ENCODE peak calls at places on chromosomes 6 and 20, in four cellular contexts. One of them, this sample, is unnamed. For H3K4me1, the result is how much of the 10 kb centered on the place peaks cover.

GRCh38 chr20:33945391-33946079 is 48.2 kb upstream of the RALY start:
- DNase-seq in GM23248: peak
- DNase-seq in mammary epithelial cell: peak
- DNase-seq in fibroblast of lung: peak
- DNase-seq in this sample: peak

GRCh38 chr20:49446808-49447207 is 35.7 kb downstream of the KCNB1 start:
- DNase-seq in GM23248: peak
- DNase-seq in mammary epithelial cell: no peak
- DNase-seq in fibroblast of lung: peak
- DNase-seq in this sample: peak

GRCh38 chr6:148887181-148887580 is 140.4 kb downstream of the UST start:
- DNase-seq in GM23248: peak
- DNase-seq in mammary epithelial cell: peak
- DNase-seq in fibroblast of lung: peak
- DNase-seq in this sample: peak

GRCh38 chr6:14022673-14023072 is 94.9 kb upstream of the CD83 start:
- DNase-seq in GM23248: no peak
- DNase-seq in mammary epithelial cell: no peak
- DNase-seq in fibroblast of lung: no peak
- DNase-seq in this sample: no peak

GRCh38 chr6:23656257-23656731 is 469.7 kb upstream of the NRSN1 start:
- DNase-seq in GM23248: no peak
- DNase-seq in mammary epithelial cell: no peak
- DNase-seq in fibroblast of lung: no peak
- DNase-seq in this sample: no peak

GRCh38 chr20:45306431-45306982 is at the start of gene RBPJL:
- DNase-seq in GM23248: peak
- DNase-seq in mammary epithelial cell: no peak
- DNase-seq in fibroblast of lung: no peak
- DNase-seq in this sample: peak

GRCh38 chr20:41278936-41279335 is 38.6 kb downstream of the ZHX3 start:
- DNase-seq in GM23248: no peak
- DNase-seq in mammary epithelial cell: no peak
- DNase-seq in fibroblast of lung: peak
- DNase-seq in this sample: peak

GRCh38 chr6:21918081-21918480 is 324.5 kb downstream of the SOX4 start:
- DNase-seq in GM23248: no peak
- DNase-seq in mammary epithelial cell: no peak
- DNase-seq in fibroblast of lung: no peak
- DNase-seq in this sample: no peak

GRCh38 chr6:54813901-54814300 is 32.7 kb upstream of the FAM83B start:
- DNase-seq in GM23248: no peak
- DNase-seq in mammary epithelial cell: peak
- DNase-seq in fibroblast of lung: peak
- DNase-seq in this sample: no peak

GRCh38 chr6:48429610-48430009 is 318.6 kb upstream of the PTCHD4 start:
- DNase-seq in GM23248: no peak
- DNase-seq in mammary epithelial cell: no peak
- DNase-seq in fibroblast of lung: no peak
- DNase-seq in this sample: no peak

GRCh38 chr6:166940643-166941068 is 15.7 kb downstream of the RNASET2 start:
- DNase-seq in GM23248: peak
- DNase-seq in mammary epithelial cell: no peak
- DNase-seq in fibroblast of lung: peak
- DNase-seq in this sample: no peak

GRCh38 chr20:59082981-59083380 is 40.4 kb upstream of the PRELID3B start:
- DNase-seq in GM23248: peak
- DNase-seq in mammary epithelial cell: peak
- DNase-seq in fibroblast of lung: no peak
- DNase-seq in this sample: peak

GRCh38 chr6:158457616-158458278 is 102.1 kb upstream of the TMEM181 start:
- DNase-seq in GM23248: peak
- DNase-seq in mammary epithelial cell: peak
- DNase-seq in fibroblast of lung: peak
- DNase-seq in this sample: no peak

GRCh38 chr6:40326689-40327404 is 260.3 kb downstream of the LRFN2 start:
- DNase-seq in GM23248: no peak
- DNase-seq in mammary epithelial cell: no peak
- DNase-seq in fibroblast of lung: no peak
- DNase-seq in this sample: no peak

GRCh38 chr20:36305602-36306556 is at the start of gene DLGAP4:
- DNase-seq in GM23248: no peak
- DNase-seq in mammary epithelial cell: no peak
- DNase-seq in fibroblast of lung: no peak
- DNase-seq in this sample: peak

GRCh38 chr20:46268131-46268611 is 40.1 kb downstream of the CDH22 start:
- DNase-seq in GM23248: no peak
- DNase-seq in mammary epithelial cell: no peak
- DNase-seq in fibroblast of lung: no peak
- DNase-seq in this sample: no peak

GRCh38 chr20:43322851-43323250 is 133.1 kb upstream of the PTPRT start:
- DNase-seq in GM23248: peak
- DNase-seq in mammary epithelial cell: no peak
- DNase-seq in fibroblast of lung: no peak
- DNase-seq in this sample: no peak

GRCh38 chr6:73058736-73059135 is 166.6 kb downstream of the KHDC1L start:
- DNase-seq in GM23248: no peak
- DNase-seq in mammary epithelial cell: no peak
- DNase-seq in fibroblast of lung: no peak
- DNase-seq in this sample: peak

GRCh38 chr6:168089186-168090063 is 10.4 kb upstream of the FRMD1 start:
- DNase-seq in GM23248: no peak
- DNase-seq in mammary epithelial cell: no peak
- DNase-seq in fibroblast of lung: no peak
- DNase-seq in this sample: no peak

GRCh38 chr6:3359973-3360726 is 96.7 kb downstream of the SLC22A23 start:
- DNase-seq in GM23248: no peak
- DNase-seq in mammary epithelial cell: no peak
- DNase-seq in fibroblast of lung: no peak
- DNase-seq in this sample: no peak

GRCh38 chr6:134766497-134766896 is 183.4 kb downstream of the ALDH8A1 start:
- DNase-seq in GM23248: no peak
- DNase-seq in mammary epithelial cell: no peak
- DNase-seq in fibroblast of lung: no peak
- DNase-seq in this sample: no peak

GRCh38 chr20:49318430-49319203 is 40.8 kb upstream of the ZNFX1 start:
- DNase-seq in GM23248: peak
- DNase-seq in mammary epithelial cell: no peak
- DNase-seq in fibroblast of lung: no peak
- DNase-seq in this sample: no peak

GRCh38 chr6:51930602-51931001 is 156.8 kb downstream of the PKHD1 start:
- DNase-seq in GM23248: no peak
- DNase-seq in mammary epithelial cell: no peak
- DNase-seq in fibroblast of lung: no peak
- DNase-seq in this sample: no peak

GRCh38 chr6:89161326-89162046 is 15.6 kb downstream of the PM20D2 start:
- DNase-seq in GM23248: peak
- DNase-seq in mammary epithelial cell: no peak
- DNase-seq in fibroblast of lung: peak
- DNase-seq in this sample: no peak

GRCh38 chr6:44275749-44276648 is 5.7 kb downstream of the TMEM151B start:
- DNase-seq in GM23248: peak
- DNase-seq in mammary epithelial cell: no peak
- DNase-seq in fibroblast of lung: no peak
- DNase-seq in this sample: no peak

GRCh38 chr6:154410619-154411044 is 54.0 kb upstream of the IPCEF1 start:
- DNase-seq in GM23248: peak
- DNase-seq in mammary epithelial cell: peak
- DNase-seq in fibroblast of lung: peak
- DNase-seq in this sample: peak

GRCh38 chr6:144574796-144575195 is 289.7 kb downstream of the UTRN start:
- DNase-seq in GM23248: no peak
- DNase-seq in mammary epithelial cell: peak
- DNase-seq in fibroblast of lung: no peak
- DNase-seq in this sample: no peak

GRCh38 chr6:7550433-7550801 is 8.9 kb downstream of the DSP start:
- DNase-seq in GM23248: no peak
- DNase-seq in mammary epithelial cell: peak
- DNase-seq in fibroblast of lung: no peak
- DNase-seq in this sample: no peak
- H3K4me1 ChIP-seq in GM23248: under half
- H3K4me1 ChIP-seq in mammary epithelial cell: half or more
- H3K4me1 ChIP-seq in fibroblast of lung: under half
- H3K4me1 ChIP-seq in this sample: under half

GRCh38 chr20:6768228-6769185 is 1.0 kb downstream of the BMP2 start:
- DNase-seq in GM23248: peak
- DNase-seq in mammary epithelial cell: peak
- DNase-seq in fibroblast of lung: peak
- DNase-seq in this sample: peak
- H3K9ac ChIP-seq in GM23248: peak
- H3K9ac ChIP-seq in mammary epithelial cell: peak
- H3K9ac ChIP-seq in fibroblast of lung: peak
- H3K9ac ChIP-seq in this sample: peak

DNA sequence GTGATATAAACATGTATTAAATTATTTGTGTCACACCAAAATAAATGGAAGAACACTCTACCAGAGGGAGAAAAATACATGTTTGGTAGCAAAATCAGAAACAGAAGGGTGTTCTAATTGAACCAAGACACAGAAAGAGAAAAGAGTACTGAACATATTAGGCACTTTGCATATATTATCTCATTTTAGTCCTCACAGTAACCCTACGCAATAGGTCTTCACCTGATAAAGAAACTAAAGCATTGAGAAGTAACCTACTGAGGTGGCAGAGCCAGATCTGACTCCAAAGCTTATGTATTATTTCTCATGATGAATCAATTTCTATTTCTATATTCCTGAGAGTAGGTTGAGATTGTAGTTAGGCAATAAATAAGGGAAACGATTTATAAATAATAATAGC is 77.7 kb downstream of the FYN start:
- DNase-seq in GM23248: no peak
- DNase-seq in mammary epithelial cell: no peak
- DNase-seq in fibroblast of lung: no peak
- DNase-seq in this sample: no peak
- H3K4me1 ChIP-seq in GM23248: under half
- H3K4me1 ChIP-seq in mammary epithelial cell: under half
- H3K4me1 ChIP-seq in fibroblast of lung: under half
- H3K4me1 ChIP-seq in this sample: under half

DNA sequence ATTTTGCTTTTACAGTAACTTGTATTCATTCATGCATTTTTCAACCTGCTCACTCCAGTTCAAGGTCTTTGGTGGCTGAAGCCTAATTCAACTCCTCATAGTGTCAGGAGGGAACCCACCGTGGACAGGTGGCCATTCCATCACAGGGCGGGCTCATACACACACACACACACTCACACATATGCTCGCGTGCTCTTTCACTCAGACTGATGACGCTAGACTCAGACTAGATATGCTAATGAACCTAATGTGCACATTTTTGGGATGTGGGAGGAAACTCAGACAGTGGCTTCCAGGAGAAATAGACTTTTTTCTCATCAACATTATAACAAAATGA is 56.7 kb downstream of the TRIM27 start:
- DNase-seq in GM23248: peak
- DNase-seq in mammary epithelial cell: no peak
- DNase-seq in fibroblast of lung: no peak
- DNase-seq in this sample: no peak
- H3K9ac ChIP-seq in GM23248: peak
- H3K9ac ChIP-seq in mammary epithelial cell: no peak
- H3K9ac ChIP-seq in fibroblast of lung: no peak
- H3K9ac ChIP-seq in this sample: peak